ENCODE peak calls at places on chromosomes 16 and 17, in five cellular contexts. W is omental fat pad; Q is DMS 273 treated with DMSO at 0.1 percent for 48 hours; B is activated CD4-positive, alpha-beta T cell treated with anti-CD3 and anti-CD28 coated beads for 1 hour; D is suprapubic skin. G is an unnamed sample.

GRCh38 chr17:82301916-82302497 is 15.4 kb downstream of the CD7 start:
- DNase-seq in D (no peak), W (no peak), B (no peak), Q (no peak), G (no peak)

GRCh38 chr17:1055751-1056645 is 59.1 kb downstream of the TIMM22 start:
- DNase-seq in W (no peak), B (peak), Q (no peak), D (no peak), G (peak)

GRCh38 chr17:6456321-6456720 is 12.1 kb downstream of the PIMREG start:
- DNase-seq in B (no peak), Q (no peak), D (no peak), W (no peak), G (no peak)

GRCh38 chr17:57849163-57849873 is 526 bp downstream of the MRPS23 start:
- DNase-seq in W (no peak), D (no peak), B (no peak), Q (no peak), G (no peak)

GRCh38 chr17:17498606-17499301 is 2.6 kb upstream of the RASD1 start:
- DNase-seq in B (no peak), W (no peak), D (no peak), Q (no peak), G (no peak)

GRCh38 chr16:2767891-2768290 is 9.2 kb downstream of the ELOB start:
- DNase-seq in D (no peak), B (no peak), Q (no peak), W (no peak), G (no peak)

GRCh38 chr16:79599256-79599836 is 1.2 kb downstream of the MAF start:
- DNase-seq in D (peak), W (no peak), B (no peak), Q (no peak), G (no peak)

GRCh38 chr17:10032142-10032541 is 127.1 kb upstream of the RCVRN start:
- DNase-seq in W (no peak), Q (no peak), D (no peak), B (no peak), G (no peak)

GRCh38 chr16:67270931-67271338 is 8.4 kb upstream of the PLEKHG4 start:
- DNase-seq in W (no peak), B (no peak), D (no peak), Q (no peak), G (no peak)

GRCh38 chr16:22645868-22646267 is 135.2 kb downstream of the NPIPB5 start:
- DNase-seq in W (no peak), B (no peak), D (no peak), Q (no peak), G (no peak)

GRCh38 chr16:84485255-84486010 is 19.0 kb downstream of the MEAK7 start:
- DNase-seq in Q (no peak), D (no peak), B (no peak), W (no peak), G (peak)

GRCh38 chr17:48718781-48719641 is 3.3 kb downstream of the PRAC1 start:
- DNase-seq in Q (no peak), W (no peak), B (no peak), D (no peak), G (no peak)

GRCh38 chr17:4249452-4250029 is 14.2 kb downstream of the ANKFY1 start:
- DNase-seq in Q (no peak), W (no peak), D (no peak), B (no peak), G (no peak)

GRCh38 chr16:58128721-58129096 is 472 bp downstream of the CFAP20 start:
- DNase-seq in W (no peak), B (no peak), Q (no peak), D (no peak), G (no peak)

GRCh38 chr17:28514571-28515002 is 8.4 kb downstream of the FOXN1 start:
- DNase-seq in Q (no peak), W (no peak), D (no peak), B (no peak), G (no peak)

GRCh38 chr16:4612977-4613635 is 1.6 kb downstream of the UBALD1 start:
- DNase-seq in Q (no peak), B (no peak), D (no peak), W (no peak), G (no peak)

GRCh38 chr16:24906199-24906808 is 60.5 kb downstream of the SLC5A11 start:
- DNase-seq in Q (no peak), W (no peak), D (no peak), B (no peak), G (no peak)

GRCh38 chr16:21064203-21064602 is 86.4 kb downstream of the DNAH3 start:
- DNase-seq in W (no peak), D (no peak), B (no peak), Q (no peak), G (no peak)

GRCh38 chr17:14559720-14560119 is 258.8 kb downstream of the HS3ST3B1 start:
- DNase-seq in W (no peak), D (no peak), Q (no peak), B (no peak), G (no peak)

GRCh38 chr17:72393553-72393952 is 272.7 kb downstream of the SOX9 start:
- DNase-seq in Q (no peak), D (peak), W (no peak), B (no peak), G (no peak)

GRCh38 chr17:65231662-65232335 is 94.6 kb downstream of the RGS9 start:
- DNase-seq in D (no peak), B (no peak), Q (no peak), W (no peak), G (no peak)

GRCh38 chr16:53911506-53911905 is 207.6 kb downstream of the FTO start:
- DNase-seq in B (no peak), Q (no peak), W (no peak), D (no peak), G (no peak)

GRCh38 chr16:31472559-31473203 is 729 bp downstream of the TGFB1I1 start:
- DNase-seq in Q (no peak), D (peak), B (no peak), W (peak), G (peak)

GRCh38 chr16:89473136-89473712 is 17.1 kb downstream of the ANKRD11 start:
- DNase-seq in W (no peak), B (no peak), Q (no peak), D (no peak), G (no peak)

GRCh38 chr16:28280881-28281836 is 11.2 kb upstream of the SBK1 start:
- DNase-seq in W (no peak), B (no peak), Q (no peak), D (no peak), G (no peak)

GRCh38 chr16:28210979-28211505 is 723 bp downstream of the XPO6 start:
- DNase-seq in Q (peak), D (peak), B (peak), W (peak), G (peak)

GRCh38 chr16:1543085-1543896 is 9.8 kb downstream of the TMEM204 start:
- DNase-seq in Q (no peak), W (no peak), B (no peak), D (no peak), G (no peak)

GRCh38 chr16:11836653-11837244 is 14.6 kb downstream of the RSL1D1 start:
- DNase-seq in D (peak), W (no peak), B (no peak), Q (no peak), G (no peak)

GRCh38 chr17:59504821-59505220 is 60.6 kb upstream of the DHX40 start:
- DNase-seq in D (no peak), B (no peak), W (no peak), Q (no peak), G (no peak)

GRCh38 chr17:49964539-49965521 is 4.2 kb upstream of the DLX4 start:
- DNase-seq in W (no peak), B (no peak), Q (no peak), D (no peak), G (no peak)

GRCh38 chr17:83145831-83146230 is 66.4 kb downstream of the METRNL start:
- DNase-seq in W (no peak), B (no peak), Q (no peak), D (peak), G (peak)

GRCh38 chr17:6868579-6868978 is 37.0 kb upstream of the TEKT1 start:
- DNase-seq in D (no peak), W (no peak), Q (no peak), B (no peak), G (no peak)

GRCh38 chr16:87180069-87180468 is 137.1 kb downstream of the C16orf95 start:
- DNase-seq in W (no peak), B (no peak), D (no peak), Q (no peak), G (no peak)

GRCh38 chr16:48246066-48246465 is 1.3 kb downstream of the ABCC11 start:
- DNase-seq in B (no peak), Q (no peak), D (no peak), W (no peak), G (no peak)